ENCODE peak calls at places on chromosomes 6 and 20, in seven cellular contexts. G, B, A, E, M, O and C are unnamed samples.
A peak's percentile ranks its signal among the peaks of the same experiment; 100 is the strongest.

GRCh38 chr6:127120109-127120786 is 1.8 kb downstream of the RSPO3 start:
- DNase-seq in E (no peak), O (no peak), B (no peak), M (no peak), A (no peak), G (no peak), C (no peak)

GRCh38 chr6:35663001-35663400 is 25.7 kb downstream of the FKBP5 start:
- DNase-seq in M (no peak), G (peak; percentile 28), O (no peak), B (no peak), E (no peak), A (no peak), C (no peak)

GRCh38 chr6:163085861-163086562 is 328.5 kb upstream of the QKI start:
- DNase-seq in E (peak; percentile 16), G (peak; percentile 9), B (no peak), M (no peak), A (no peak), O (no peak), C (no peak)

GRCh38 chr6:72425003-72425681 is 196.7 kb upstream of the KCNQ5 start:
- DNase-seq in G (peak; percentile 97), A (no peak), O (no peak), E (no peak), B (no peak), M (no peak), C (no peak)

GRCh38 chr6:106522557-106522956 is 106.7 kb downstream of the RTN4IP1 start:
- DNase-seq in G (no peak), B (no peak), E (no peak), M (no peak), O (no peak), A (no peak), C (no peak)

GRCh38 chr20:38298768-38299288 is 5.1 kb upstream of the BPI start:
- DNase-seq in B (peak; percentile 72), A (peak; percentile 86), O (peak; percentile 76), E (peak; percentile 79), M (peak; percentile 84), G (peak; percentile 39), C (no peak)

GRCh38 chr6:26025047-26025893 is 62.0 kb upstream of the HFE start:
- DNase-seq in B (no peak), A (no peak), E (peak; percentile 48), M (peak; percentile 64), O (no peak), G (peak; percentile 91), C (no peak)

GRCh38 chr6:72084992-72085569 is 198.7 kb downstream of the RIMS1 start:
- DNase-seq in A (no peak), O (no peak), B (no peak), E (no peak), G (peak; percentile 6), M (no peak), C (no peak)

GRCh38 chr6:109095821-109096084 is 446 bp downstream of the CEP57L1 start:
- DNase-seq in E (no peak), O (no peak), M (no peak), G (no peak), A (no peak), B (no peak), C (no peak)

GRCh38 chr6:16739329-16739801 is 21.9 kb downstream of the ATXN1 start:
- DNase-seq in M (no peak), O (no peak), A (no peak), E (no peak), G (peak; percentile 97), B (no peak), C (no peak)
- H3K4me1 ChIP-seq in M (peaks cover 39% of the 10 kb centered on the region), O (no peaks in the 10 kb centered on the region), A (peaks cover 73% of the 10 kb centered on the region), E (peaks cover 86% of the 10 kb centered on the region), G (peaks cover 37% of the 10 kb centered on the region), B (peaks cover 36% of the 10 kb centered on the region), C (peaks cover 62% of the 10 kb centered on the region)

GRCh38 chr6:158854214-158855101 is 35.3 kb upstream of the EZR start:
- DNase-seq in B (no peak), O (no peak), E (no peak), A (no peak), M (no peak), G (peak; percentile 87), C (peak; percentile 78)
- H3K27ac ChIP-seq in B (no peak overlapping the region), O (no peak overlapping the region), E (no peak overlapping the region), A (no peak overlapping the region), M (no peak overlapping the region), G (no peak overlapping the region), C (peak overlapping the region; percentile 91)

GRCh38 chr6:44039191-44039719 is 88.0 kb downstream of the MRPL14 start:
- DNase-seq in G (no peak), O (no peak), B (no peak), M (no peak), A (no peak), E (no peak), C (no peak)

GRCh38 chr6:44040786-44041185 is 86.5 kb downstream of the MRPL14 start:
- DNase-seq in G (no peak), E (no peak), A (no peak), O (no peak), M (no peak), B (no peak), C (no peak)

GRCh38 chr6:44038543-44039065 is 88.6 kb downstream of the MRPL14 start:
- DNase-seq in G (no peak), M (no peak), O (no peak), E (no peak), B (no peak), A (no peak), C (no peak)

GRCh38 chr6:44041461-44042260 is 85.6 kb downstream of the MRPL14 start:
- DNase-seq in A (peak; percentile 52), G (peak; percentile 99), E (no peak), M (peak; percentile 52), B (no peak), O (peak; percentile 82), C (no peak)

GRCh38 chr6:44039839-44040350 is 87.4 kb downstream of the MRPL14 start:
- DNase-seq in M (no peak), G (no peak), B (no peak), A (no peak), O (no peak), E (no peak), C (no peak)
- H3K4me1 ChIP-seq in M (no peaks in the 10 kb centered on the region), G (peaks cover 43% of the 10 kb centered on the region), B (peaks cover 24% of the 10 kb centered on the region), A (peaks cover 15% of the 10 kb centered on the region), O (peaks cover 4% of the 10 kb centered on the region), E (peaks cover 28% of the 10 kb centered on the region), C (no peaks in the 10 kb centered on the region)

GRCh38 chr20:43358811-43359210 is 98.9 kb upstream of the SRSF6 start:
- DNase-seq in B (no peak), E (no peak), O (no peak), M (no peak), G (no peak), A (no peak), C (no peak)
- H3K27ac ChIP-seq in B (no peak overlapping the region), E (no peak overlapping the region), O (no peak overlapping the region), M (no peak overlapping the region), G (no peak overlapping the region), A (no peak overlapping the region), C (no peak overlapping the region)

GRCh38 chr20:10131612-10132345 is 86.9 kb upstream of the SNAP25 start:
- DNase-seq in B (no peak), O (peak; percentile 90), A (peak; percentile 14), G (peak; percentile 83), E (peak; percentile 63), M (peak; percentile 87), C (no peak)
- H3K4me1 ChIP-seq in B (no peaks in the 10 kb centered on the region), O (no peaks in the 10 kb centered on the region), A (no peaks in the 10 kb centered on the region), G (no peaks in the 10 kb centered on the region), E (peaks cover 12% of the 10 kb centered on the region), M (no peaks in the 10 kb centered on the region), C (no peaks in the 10 kb centered on the region)